ENCODE peak calls at places on chromosomes 4 and X, in five cellular contexts. Q is body of pancreas; U is IMR-90; X is keratinocyte; H is effector memory CD4-positive, alpha-beta T cell. C is an unnamed sample.

GRCh38 chr4:143514432-143514831 is 930 bp downstream of the SMARCA5 start:
- DNase-seq in Q (peak; percentile 40), U (peak; percentile 48), X (no peak), H (no peak), C (peak; percentile 78)

GRCh38 chrX:39854772-39855747 is 242.7 kb downstream of the BCOR start:
- DNase-seq in Q (no peak), U (no peak), X (no peak), H (peak; percentile 70), C (no peak)

GRCh38 chr4:83170952-83171399 is 56.4 kb upstream of the PLAC8 start:
- DNase-seq in Q (no peak), U (no peak), X (no peak), H (no peak), C (no peak)

GRCh38 chrX:147917700-147918694 is 6.3 kb downstream of the FMR1 start:
- DNase-seq in Q (no peak), U (peak; percentile 4), X (no peak), H (no peak), C (no peak)

GRCh38 chrX:135295238-135295943 is 13.9 kb upstream of the ETDC start:
- DNase-seq in Q (peak; percentile 20), U (peak; percentile 39), X (no peak), H (peak; percentile 12), C (no peak)

GRCh38 chr4:148438047-148438446 is 4.2 kb downstream of the NR3C2 start:
- DNase-seq in Q (no peak), U (no peak), X (no peak), H (no peak), C (no peak)

GRCh38 chrX:108001218-108001814 is 19.1 kb upstream of the TEX13B start:
- DNase-seq in Q (peak; percentile 7), U (peak; percentile 36), X (no peak), H (no peak), C (peak; percentile 57)

GRCh38 chr4:153114771-153115321 is 89.4 kb upstream of the TRIM2 start:
- DNase-seq in Q (no peak), U (peak; percentile 84), X (peak; percentile 52), H (peak; percentile 9), C (peak; percentile 49)

GRCh38 chr4:95563638-95564337 is 15.0 kb upstream of the UNC5C start:
- DNase-seq in Q (no peak), U (no peak), X (no peak), H (no peak), C (no peak)

GRCh38 chr4:112170451-112170993 is 25.3 kb downstream of the FAM241A start:
- DNase-seq in Q (no peak), U (peak; percentile 92), X (peak; percentile 49), H (no peak), C (peak; percentile 84)

GRCh38 chr4:160423879-160424451 is 1321.1 kb downstream of the RAPGEF2 start:
- DNase-seq in Q (no peak), U (no peak), X (no peak), H (no peak), C (no peak)

GRCh38 chrX:102728646-102729045 is 8.1 kb downstream of the GPRASP3 start:
- DNase-seq in Q (no peak), U (no peak), X (no peak), H (no peak), C (no peak)

GRCh38 chr4:11489449-11490083 is 60.9 kb upstream of the HS3ST1 start:
- DNase-seq in Q (peak; percentile 40), U (no peak), X (no peak), H (no peak), C (no peak)

GRCh38 chrX:54785901-54786300 is 12.2 kb downstream of the ITIH6 start:
- DNase-seq in Q (no peak), U (no peak), X (no peak), H (no peak), C (peak; percentile 9)

GRCh38 chrX:130172127-130172834 is 519 bp downstream of the RAB33A start:
- DNase-seq in Q (no peak), U (no peak), X (no peak), H (no peak), C (no peak)

GRCh38 chr4:17647927-17648326 is 33.5 kb downstream of the MED28 start:
- DNase-seq in Q (no peak), U (no peak), X (no peak), H (no peak), C (no peak)

GRCh38 chrX:53374222-53374820 is 48.1 kb downstream of the SMC1A start:
- DNase-seq in Q (peak; percentile 11), U (peak; percentile 51), X (no peak), H (no peak), C (peak; percentile 6)

GRCh38 chrX:119226431-119226830 is 9.7 kb upstream of the PGRMC1 start:
- DNase-seq in Q (no peak), U (no peak), X (no peak), H (no peak), C (no peak)

GRCh38 chrX:98637451-98637850 is 1753.7 kb downstream of the RPA4 start:
- DNase-seq in Q (no peak), U (no peak), X (no peak), H (no peak), C (no peak)

GRCh38 chr4:168621806-168622589 is 125.1 kb downstream of the PALLD start:
- DNase-seq in Q (no peak), U (peak; percentile 90), X (no peak), H (no peak), C (peak; percentile 91)

GRCh38 chrX:12978205-12979010 is 3.5 kb downstream of the TMSB4X start:
- DNase-seq in Q (peak; percentile 64), U (peak; percentile 88), X (no peak), H (peak; percentile 60), C (peak; percentile 58)

GRCh38 chrX:118521435-118521834 is 25.8 kb downstream of the DOCK11 start:
- DNase-seq in Q (no peak), U (peak; percentile 76), X (no peak), H (no peak), C (peak; percentile 81)

DNA sequence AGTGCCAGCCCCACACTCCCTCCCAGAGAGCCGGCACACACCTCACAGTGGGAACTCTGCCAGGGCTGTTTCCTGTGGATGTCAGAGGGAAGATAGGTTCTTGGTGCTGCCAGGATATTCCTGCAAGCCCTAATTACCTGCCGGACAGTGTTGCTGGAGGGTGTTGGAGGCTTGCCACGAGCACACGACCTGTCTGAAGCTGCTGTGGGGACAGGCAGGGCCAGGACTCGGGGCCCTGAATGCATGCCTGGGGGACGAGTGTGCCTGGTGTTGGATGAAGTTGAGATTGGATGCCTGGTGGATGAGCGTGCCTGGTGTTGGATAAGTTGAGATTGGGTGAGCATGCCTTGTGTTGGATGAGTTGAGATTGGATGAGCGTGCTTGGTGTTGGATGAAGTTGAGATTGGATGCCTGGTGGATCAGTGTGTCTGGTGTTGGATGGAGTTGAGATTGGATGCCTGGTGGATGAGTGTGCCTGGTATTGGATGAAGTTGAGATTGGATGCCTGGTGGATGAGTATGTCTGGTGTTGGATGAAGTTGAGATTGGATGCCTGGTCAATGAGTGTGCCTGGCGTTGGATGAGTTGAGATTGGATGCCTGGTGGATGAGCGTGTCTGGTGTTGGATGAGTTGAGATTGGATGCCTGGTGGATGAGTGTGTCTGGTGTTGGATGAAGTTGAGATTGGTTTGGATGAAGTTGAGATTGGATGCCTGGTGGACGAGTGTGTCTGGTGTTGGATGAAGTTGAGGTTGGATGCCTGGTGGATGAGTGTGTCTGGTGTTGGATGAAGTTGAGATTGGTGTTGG is 23.2 kb upstream of the UVSSA start:
- DNase-seq in Q (no peak), U (peak; percentile 97), X (peak; percentile 99), H (no peak), C (peak; percentile 51)
- H3K36me3 ChIP-seq in Q (no peaks in the 10 kb centered on the region), U (peaks cover 58% of the 10 kb centered on the region), X (peaks cover 45% of the 10 kb centered on the region), H (peaks cover 47% of the 10 kb centered on the region), C (peaks cover 63% of the 10 kb centered on the region)

GRCh38 chr4:1815096-1815996 is 22.3 kb downstream of the FGFR3 start:
- DNase-seq in Q (no peak), U (no peak), X (no peak), H (no peak), C (no peak)
- H3K36me3 ChIP-seq in Q (peaks cover 16% of the 10 kb centered on the region), U (peaks cover 45% of the 10 kb centered on the region), X (peaks cover 49% of the 10 kb centered on the region), H (peaks cover 41% of the 10 kb centered on the region), C (peaks cover 79% of the 10 kb centered on the region)

DNA sequence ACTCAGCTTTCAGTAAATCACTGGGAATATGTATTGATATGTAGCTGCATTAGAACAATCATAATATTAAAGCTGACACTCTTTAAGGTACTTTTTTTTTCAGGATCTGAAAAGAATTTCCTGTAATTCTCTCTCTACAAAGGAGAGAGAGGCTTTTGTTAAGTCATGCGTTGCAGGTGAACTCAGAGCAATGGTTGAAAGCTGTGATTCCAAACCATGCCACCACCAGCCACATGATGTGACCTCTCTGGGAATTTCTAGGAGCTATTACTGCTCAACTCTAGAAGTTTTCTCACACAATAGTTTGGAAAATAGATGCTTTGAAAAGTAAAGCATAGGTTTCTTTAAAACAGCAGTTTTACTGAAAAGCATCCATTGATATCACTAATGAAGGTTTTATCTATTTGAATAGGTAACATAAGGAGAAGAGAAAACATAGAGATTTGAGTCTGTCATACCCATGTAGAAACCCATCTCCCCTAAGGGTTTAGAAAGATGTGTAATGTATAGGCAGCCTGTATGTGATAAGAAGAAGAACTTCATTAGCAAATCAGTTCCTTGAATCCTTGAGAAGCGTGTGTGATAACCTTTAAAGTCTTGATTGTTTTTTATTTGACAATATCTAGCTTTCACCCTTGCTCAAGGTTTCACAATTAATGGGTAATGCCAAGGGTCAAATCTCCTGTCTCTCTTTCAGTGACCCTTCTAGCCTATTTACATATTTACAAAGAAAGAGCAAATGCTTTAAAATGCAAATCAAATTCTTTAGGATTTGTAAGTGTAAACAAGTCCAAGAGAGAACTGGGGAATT is 161.0 kb upstream of the ANKRD50 start:
- DNase-seq in Q (no peak), U (no peak), X (no peak), H (no peak), C (no peak)
- H3K36me3 ChIP-seq in Q (no peaks in the 10 kb centered on the region), U (no peaks in the 10 kb centered on the region), X (no peaks in the 10 kb centered on the region), H (no peaks in the 10 kb centered on the region), C (no peaks in the 10 kb centered on the region)

GRCh38 chr4:26344901-26345300 is 24.1 kb downstream of the RBPJ start:
- DNase-seq in Q (no peak), U (no peak), X (no peak), H (no peak), C (no peak)
- H3K36me3 ChIP-seq in Q (no peaks in the 10 kb centered on the region), U (no peaks in the 10 kb centered on the region), X (no peaks in the 10 kb centered on the region), H (no peaks in the 10 kb centered on the region), C (no peaks in the 10 kb centered on the region)

DNA sequence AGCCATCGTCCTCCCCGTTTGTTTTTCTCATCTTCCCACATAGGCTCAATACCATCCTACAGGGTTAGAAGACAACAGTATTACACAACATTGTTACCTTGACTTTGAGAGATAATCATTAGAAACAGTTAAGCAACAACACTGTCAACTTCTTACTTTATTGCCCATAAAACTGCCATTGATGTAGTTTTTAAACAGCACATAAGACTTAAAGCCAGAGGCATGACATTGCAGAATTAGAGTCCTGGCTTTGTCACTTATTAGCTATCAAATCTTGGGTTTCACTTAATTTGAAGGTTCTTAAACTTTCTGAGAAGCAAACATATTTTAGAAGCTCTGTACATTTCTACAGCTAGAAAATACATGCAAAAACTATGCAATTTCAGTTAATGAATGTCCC is 41.8 kb downstream of the EIF4E start:
- DNase-seq in Q (no peak), U (no peak), X (no peak), H (no peak), C (no peak)
- H3K36me3 ChIP-seq in Q (peaks cover 4% of the 10 kb centered on the region), U (peaks cover 24% of the 10 kb centered on the region), X (peaks cover 12% of the 10 kb centered on the region), H (peaks cover 49% of the 10 kb centered on the region), C (peaks cover 67% of the 10 kb centered on the region)

GRCh38 chrX:24763989-24764388 is 70.3 kb downstream of the POLA1 start:
- DNase-seq in Q (no peak), U (no peak), X (no peak), H (no peak), C (no peak)

GRCh38 chrX:24768556-24768955 is 74.8 kb downstream of the POLA1 start:
- DNase-seq in Q (no peak), U (no peak), X (no peak), H (no peak), C (no peak)

GRCh38 chrX:24767557-24767956 is 73.8 kb downstream of the POLA1 start:
- DNase-seq in Q (no peak), U (peak; percentile 15), X (no peak), H (no peak), C (peak; percentile 5)
- H3K36me3 ChIP-seq in Q (no peaks in the 10 kb centered on the region), U (no peaks in the 10 kb centered on the region), X (no peaks in the 10 kb centered on the region), H (no peaks in the 10 kb centered on the region), C (no peaks in the 10 kb centered on the region)